ENCODE peak calls at places on chromosomes 7 and 10, in four cellular contexts. F is PC-3, V is neural progenitor cell, T is breast epithelium. L is an unnamed sample. For H3K4me1 and H3K9me3, the result is how much of the 10 kb centered on the place peaks cover.

GRCh38 chr10:84097787-84098353 is 41.4 kb upstream of the GHITM start:
- DNase-seq in F (peak), V (peak), T (no peak), L (peak)

GRCh38 chr7:87128883-87129282 is 23.4 kb upstream of the DMTF1 start:
- DNase-seq in F (no peak), V (peak), T (no peak), L (no peak)

GRCh38 chr7:106260136-106260561 is 24.6 kb downstream of the NAMPT start:
- DNase-seq in F (no peak), V (no peak), T (no peak), L (no peak)

GRCh38 chr7:51219261-51219988 is 97.2 kb downstream of the COBL start:
- DNase-seq in F (no peak), V (no peak), T (no peak), L (no peak)

GRCh38 chr7:115009736-115010435 is 88.0 kb downstream of the MDFIC start:
- DNase-seq in F (no peak), V (no peak), T (no peak), L (peak)

GRCh38 chr7:32957326-32958045 is at the start of gene FKBP9:
- DNase-seq in F (peak), V (peak), T (peak), L (peak)

GRCh38 chr10:46992794-46993552 is 81.7 kb downstream of the PTPN20 start:
- DNase-seq in F (peak), V (peak), T (no peak), L (peak)

GRCh38 chr10:28928484-28928883 is 251.2 kb downstream of the BAMBI start:
- DNase-seq in F (peak), V (no peak), T (no peak), L (no peak)

GRCh38 chr10:107686095-107686494 is 521.6 kb upstream of the SORCS1 start:
- DNase-seq in F (no peak), V (no peak), T (no peak), L (no peak)

GRCh38 chr10:48306870-48307531 is 524 bp downstream of the MAPK8 start:
- DNase-seq in F (peak), V (peak), T (peak), L (peak)

GRCh38 chr10:98309366-98310355 is 41.7 kb upstream of the LOXL4 start:
- DNase-seq in F (peak), V (peak), T (peak), L (peak)

GRCh38 chr7:131424219-131424822 is 96.6 kb downstream of the MKLN1 start:
- DNase-seq in F (peak), V (peak), T (no peak), L (peak)

GRCh38 chr10:46547881-46548780 is 8.3 kb downstream of the GPRIN2 start:
- DNase-seq in F (peak), V (no peak), T (no peak), L (no peak)

GRCh38 chr10:109978481-109978880 is 29.3 kb upstream of the ADD3 start:
- DNase-seq in F (peak), V (peak), T (no peak), L (peak)

GRCh38 chr7:11120675-11121220 is 147.1 kb downstream of the PHF14 start:
- DNase-seq in F (no peak), V (no peak), T (no peak), L (no peak)

GRCh38 chr10:69334258-69335062 is 56.2 kb downstream of the HK1 start:
- DNase-seq in F (no peak), V (no peak), T (no peak), L (no peak)

GRCh38 chr10:118808601-118809371 is 54.0 kb upstream of the CACUL1 start:
- DNase-seq in F (no peak), V (no peak), T (no peak), L (no peak)

GRCh38 chr7:138417103-138417695 is 42.9 kb upstream of the TRIM24 start:
- DNase-seq in F (no peak), V (no peak), T (no peak), L (no peak)

GRCh38 chr10:19117419-19117818 is 68.8 kb downstream of the MALRD1 start:
- DNase-seq in F (no peak), V (no peak), T (no peak), L (no peak)

GRCh38 chr10:1273372-1274097 is 217.3 kb downstream of the WDR37 start:
- DNase-seq in F (no peak), V (no peak), T (no peak), L (no peak)

GRCh38 chr10:100748251-100749058 is 3.1 kb downstream of the PAX2 start:
- DNase-seq in F (no peak), V (peak), T (no peak), L (no peak)
- H3K4me1 ChIP-seq in F (under half), V (half or more), T (under half), L (under half)

DNA sequence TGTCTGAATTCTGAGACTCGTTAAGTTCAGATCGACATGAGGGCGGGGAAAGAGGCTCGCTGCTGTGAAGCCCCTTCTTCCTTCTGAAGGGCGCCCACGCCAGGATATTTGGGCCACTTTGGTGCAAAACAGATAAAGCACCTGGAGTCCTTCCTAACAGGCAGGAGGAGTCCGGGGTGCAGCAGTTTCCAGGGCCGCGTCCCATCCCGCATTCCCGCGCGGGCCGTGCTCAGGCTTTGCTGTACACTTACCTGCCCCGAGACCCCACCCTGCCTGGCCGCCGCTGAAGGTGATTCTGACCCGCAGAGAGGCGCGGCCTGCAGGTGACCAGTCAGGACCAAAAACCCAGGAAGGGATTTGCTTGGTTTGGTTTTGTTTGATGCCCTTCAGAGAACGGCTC is 454.6 kb downstream of the PTPRN2 start:
- DNase-seq in F (no peak), V (no peak), T (no peak), L (no peak)
- H3K9me3 ChIP-seq in F (under half), V (under half), T (under half), L (under half)

GRCh38 chr10:77189056-77189455 is 448.6 kb downstream of the KCNMA1 start:
- DNase-seq in F (no peak), V (no peak), T (no peak), L (no peak)

GRCh38 chr10:77191324-77192049 is 446.1 kb downstream of the KCNMA1 start:
- DNase-seq in F (no peak), V (no peak), T (no peak), L (no peak)

GRCh38 chr10:77188511-77188910 is 449.1 kb downstream of the KCNMA1 start:
- DNase-seq in F (no peak), V (no peak), T (no peak), L (peak)

GRCh38 chr10:77192402-77192801 is 445.2 kb downstream of the KCNMA1 start:
- DNase-seq in F (peak), V (no peak), T (no peak), L (no peak)

DNA sequence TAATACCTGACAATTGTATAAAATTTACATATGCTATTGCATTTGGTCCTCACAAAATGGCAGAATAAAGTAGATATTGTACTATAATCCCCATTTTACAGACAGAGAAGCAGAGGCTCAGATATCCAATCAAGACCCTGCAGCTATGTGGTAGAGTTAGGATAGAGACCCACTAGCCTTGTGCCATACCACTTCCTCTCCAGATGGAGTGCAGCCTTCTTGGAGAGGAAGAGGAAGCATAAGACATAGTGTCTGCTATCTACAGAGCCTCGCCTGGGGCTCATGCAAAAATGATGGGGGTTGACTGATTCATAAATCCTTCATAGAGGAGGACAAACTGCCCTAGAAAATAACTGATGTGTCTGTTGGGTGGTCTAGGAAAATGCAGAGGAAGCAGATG is 447.3 kb downstream of the KCNMA1 start:
- DNase-seq in F (no peak), V (no peak), T (no peak), L (no peak)
- H3K4me1 ChIP-seq in F (under half), V (under half), T (under half), L (under half)

GRCh38 chr10:94003496-94003895 is 9.8 kb downstream of the PLCE1 start:
- DNase-seq in F (no peak), V (no peak), T (no peak), L (no peak)
- H3K9me3 ChIP-seq in F (under half), V (under half), T (under half), L (under half)